ENCODE peak calls at places on chromosomes 11 and 22, in four cellular contexts. D, A, F and R are unnamed samples.

GRCh38 chr11:7583248-7583647 is 69.4 kb downstream of the PPFIBP2 start:
- DNase-seq in D (no peak), A (no peak), F (no peak), R (no peak)

GRCh38 chr11:10122337-10123197 is 171.5 kb downstream of the SBF2 start:
- DNase-seq in D (no peak), A (no peak), F (no peak), R (no peak)

GRCh38 chr22:41334215-41334614 is 32.9 kb downstream of the ZC3H7B start:
- DNase-seq in D (no peak), A (no peak), F (no peak), R (no peak)

GRCh38 chr11:46637546-46637945 is 20.2 kb downstream of the ATG13 start:
- DNase-seq in D (no peak), A (no peak), F (no peak), R (no peak)

GRCh38 chr11:130477646-130478203 is 29.3 kb downstream of the ADAMTS15 start:
- DNase-seq in D (no peak), A (no peak), F (no peak), R (no peak)

GRCh38 chr11:65502852-65503603 is 4.2 kb downstream of the MALAT1 start:
- DNase-seq in D (no peak), A (no peak), F (peak; percentile 84), R (no peak)

GRCh38 chr22:28268176-28268575 is 349.1 kb upstream of the PITPNB start:
- DNase-seq in D (no peak), A (no peak), F (no peak), R (no peak)

GRCh38 chr22:47124946-47125345 is 362.5 kb downstream of the TBC1D22A start:
- DNase-seq in D (no peak), A (no peak), F (no peak), R (no peak)

GRCh38 chr22:29842172-29842571 is 4.1 kb upstream of the ASCC2 start:
- DNase-seq in D (no peak), A (no peak), F (no peak), R (no peak)

GRCh38 chr22:44659140-44659539 is 42.9 kb upstream of the PRR5 start:
- DNase-seq in D (no peak), A (no peak), F (no peak), R (no peak)

GRCh38 chr11:99979052-99979451 is 708.0 kb upstream of the ARHGAP42 start:
- DNase-seq in D (no peak), A (no peak), F (no peak), R (no peak)

GRCh38 chr22:38467904-38468760 is at the start of gene KDELR3:
- DNase-seq in D (peak; percentile 27), A (peak; percentile 64), F (peak; percentile 84), R (peak; percentile 41)

GRCh38 chr11:61484541-61484940 is 24.0 kb upstream of the LRRC10B start:
- DNase-seq in D (no peak), A (no peak), F (no peak), R (no peak)

GRCh38 chr11:101617735-101618332 is 34.0 kb upstream of the TRPC6 start:
- DNase-seq in D (no peak), A (no peak), F (no peak), R (no peak)

GRCh38 chr11:35412285-35412684 is 7.1 kb downstream of the SLC1A2 start:
- DNase-seq in D (no peak), A (no peak), F (peak; percentile 7), R (no peak)

GRCh38 chr11:83156996-83157754 is at the start of gene PCF11:
- DNase-seq in D (no peak), A (no peak), F (no peak), R (no peak)

GRCh38 chr11:10896493-10896892 is 38.6 kb upstream of the ZBED5 start:
- DNase-seq in D (no peak), A (no peak), F (no peak), R (no peak)

GRCh38 chr11:112795142-112795815 is 165.9 kb upstream of the NCAM1 start:
- DNase-seq in D (no peak), A (peak; percentile 7), F (peak; percentile 35), R (no peak)

GRCh38 chr11:15291885-15292284 is 177.2 kb downstream of the INSC start:
- DNase-seq in D (no peak), A (no peak), F (no peak), R (no peak)

GRCh38 chr11:121082219-121082618 is 18.8 kb upstream of the TECTA start:
- DNase-seq in D (no peak), A (no peak), F (no peak), R (no peak)

GRCh38 chr11:46410021-46410420 is 18.4 kb upstream of the CHRM4 start:
- DNase-seq in D (no peak), A (no peak), F (no peak), R (no peak)